ENCODE peak calls at places on chromosomes 7 and 10, in seven cellular contexts. One of them, this sample, is unnamed.

GRCh38 chr7:50304911-50305621 is 550 bp downstream of the IKZF1 start:
- DNase-seq in prostate gland: no peak
- DNase-seq in osteoblast: no peak
- DNase-seq in HepG2: no peak
- DNase-seq in spleen: peak
- DNase-seq in adrenal gland: no peak
- DNase-seq in ascending aorta: no peak
- DNase-seq in this sample: no peak

GRCh38 chr7:35993113-35993512 is 159.9 kb upstream of the EEPD1 start:
- DNase-seq in prostate gland: no peak
- DNase-seq in osteoblast: no peak
- DNase-seq in HepG2: no peak
- DNase-seq in spleen: no peak
- DNase-seq in adrenal gland: no peak
- DNase-seq in ascending aorta: no peak
- DNase-seq in this sample: no peak

GRCh38 chr10:97508342-97508741 is 9.6 kb downstream of the UBTD1 start:
- DNase-seq in prostate gland: no peak
- DNase-seq in osteoblast: peak
- DNase-seq in HepG2: no peak
- DNase-seq in spleen: peak
- DNase-seq in adrenal gland: no peak
- DNase-seq in ascending aorta: no peak
- DNase-seq in this sample: no peak

GRCh38 chr10:32961892-32962369 is 3.9 kb upstream of the ITGB1 start:
- DNase-seq in prostate gland: no peak
- DNase-seq in osteoblast: peak
- DNase-seq in HepG2: peak
- DNase-seq in spleen: no peak
- DNase-seq in adrenal gland: no peak
- DNase-seq in ascending aorta: peak
- DNase-seq in this sample: no peak

GRCh38 chr7:50657341-50657873 is 92.2 kb upstream of the DDC start:
- DNase-seq in prostate gland: peak
- DNase-seq in osteoblast: peak
- DNase-seq in HepG2: no peak
- DNase-seq in spleen: no peak
- DNase-seq in adrenal gland: peak
- DNase-seq in ascending aorta: peak
- DNase-seq in this sample: no peak

GRCh38 chr10:31912898-31913847 is 15.5 kb downstream of the ARHGAP12 start:
- DNase-seq in prostate gland: no peak
- DNase-seq in osteoblast: no peak
- DNase-seq in HepG2: peak
- DNase-seq in spleen: no peak
- DNase-seq in adrenal gland: no peak
- DNase-seq in ascending aorta: no peak
- DNase-seq in this sample: no peak

GRCh38 chr7:76346097-76346496 is 12.7 kb downstream of the YWHAG start:
- DNase-seq in prostate gland: no peak
- DNase-seq in osteoblast: no peak
- DNase-seq in HepG2: no peak
- DNase-seq in spleen: no peak
- DNase-seq in adrenal gland: no peak
- DNase-seq in ascending aorta: no peak
- DNase-seq in this sample: no peak

GRCh38 chr7:156989766-156990535 is 20.5 kb downstream of the MNX1 start:
- DNase-seq in prostate gland: no peak
- DNase-seq in osteoblast: peak
- DNase-seq in HepG2: no peak
- DNase-seq in spleen: no peak
- DNase-seq in adrenal gland: no peak
- DNase-seq in ascending aorta: no peak
- DNase-seq in this sample: no peak

GRCh38 chr7:34061175-34061574 is 155.8 kb downstream of the BMPER start:
- DNase-seq in prostate gland: no peak
- DNase-seq in osteoblast: no peak
- DNase-seq in HepG2: no peak
- DNase-seq in spleen: no peak
- DNase-seq in adrenal gland: no peak
- DNase-seq in ascending aorta: no peak
- DNase-seq in this sample: no peak

GRCh38 chr7:74256446-74257408 is 2.5 kb upstream of the RFC2 start:
- DNase-seq in prostate gland: no peak
- DNase-seq in osteoblast: peak
- DNase-seq in HepG2: no peak
- DNase-seq in spleen: no peak
- DNase-seq in adrenal gland: peak
- DNase-seq in ascending aorta: peak
- DNase-seq in this sample: no peak

GRCh38 chr7:95396136-95397032 is at the start of gene PON3:
- DNase-seq in prostate gland: no peak
- DNase-seq in osteoblast: peak
- DNase-seq in HepG2: peak
- DNase-seq in spleen: peak
- DNase-seq in adrenal gland: no peak
- DNase-seq in ascending aorta: no peak
- DNase-seq in this sample: peak

GRCh38 chr10:17175551-17175950 is 25.9 kb downstream of the TRDMT1 start:
- DNase-seq in prostate gland: no peak
- DNase-seq in osteoblast: peak
- DNase-seq in HepG2: no peak
- DNase-seq in spleen: no peak
- DNase-seq in adrenal gland: no peak
- DNase-seq in ascending aorta: no peak
- DNase-seq in this sample: no peak

GRCh38 chr10:58475322-58476277 is 37.1 kb upstream of the BICC1 start:
- DNase-seq in prostate gland: no peak
- DNase-seq in osteoblast: peak
- DNase-seq in HepG2: no peak
- DNase-seq in spleen: no peak
- DNase-seq in adrenal gland: no peak
- DNase-seq in ascending aorta: no peak
- DNase-seq in this sample: no peak

GRCh38 chr10:130425881-130426435 is 289.8 kb downstream of the GLRX3 start:
- DNase-seq in prostate gland: no peak
- DNase-seq in osteoblast: no peak
- DNase-seq in HepG2: no peak
- DNase-seq in spleen: no peak
- DNase-seq in adrenal gland: peak
- DNase-seq in ascending aorta: peak
- DNase-seq in this sample: no peak

GRCh38 chr7:90727412-90727811 is 131.3 kb downstream of the CDK14 start:
- DNase-seq in prostate gland: no peak
- DNase-seq in osteoblast: no peak
- DNase-seq in HepG2: no peak
- DNase-seq in spleen: no peak
- DNase-seq in adrenal gland: no peak
- DNase-seq in ascending aorta: no peak
- DNase-seq in this sample: no peak

GRCh38 chr7:36735172-36735571 is 10.9 kb upstream of the AOAH start:
- DNase-seq in prostate gland: no peak
- DNase-seq in osteoblast: no peak
- DNase-seq in HepG2: no peak
- DNase-seq in spleen: no peak
- DNase-seq in adrenal gland: no peak
- DNase-seq in ascending aorta: no peak
- DNase-seq in this sample: no peak

GRCh38 chr10:47094636-47095035 is 183.4 kb downstream of the PTPN20 start:
- DNase-seq in prostate gland: no peak
- DNase-seq in osteoblast: peak
- DNase-seq in HepG2: no peak
- DNase-seq in spleen: no peak
- DNase-seq in adrenal gland: peak
- DNase-seq in ascending aorta: peak
- DNase-seq in this sample: no peak

GRCh38 chr7:129955993-129956543 is 3.3 kb upstream of the UBE2H start:
- DNase-seq in prostate gland: no peak
- DNase-seq in osteoblast: no peak
- DNase-seq in HepG2: no peak
- DNase-seq in spleen: no peak
- DNase-seq in adrenal gland: peak
- DNase-seq in ascending aorta: no peak
- DNase-seq in this sample: no peak

GRCh38 chr7:151897201-151897711 is 20.3 kb upstream of the PRKAG2 start:
- DNase-seq in prostate gland: no peak
- DNase-seq in osteoblast: peak
- DNase-seq in HepG2: no peak
- DNase-seq in spleen: peak
- DNase-seq in adrenal gland: peak
- DNase-seq in ascending aorta: no peak
- DNase-seq in this sample: no peak

GRCh38 chr10:6843477-6843876 is 263.4 kb upstream of the PRKCQ start:
- DNase-seq in prostate gland: no peak
- DNase-seq in osteoblast: peak
- DNase-seq in HepG2: no peak
- DNase-seq in spleen: no peak
- DNase-seq in adrenal gland: no peak
- DNase-seq in ascending aorta: no peak
- DNase-seq in this sample: no peak

GRCh38 chr7:25851332-25852248 is 300.4 kb upstream of the NFE2L3 start:
- DNase-seq in prostate gland: peak
- DNase-seq in osteoblast: peak
- DNase-seq in HepG2: peak
- DNase-seq in spleen: peak
- DNase-seq in adrenal gland: peak
- DNase-seq in ascending aorta: peak
- DNase-seq in this sample: peak

GRCh38 chr10:75358121-75358520 is 43.4 kb downstream of the ZNF503 start:
- DNase-seq in prostate gland: no peak
- DNase-seq in osteoblast: no peak
- DNase-seq in HepG2: no peak
- DNase-seq in spleen: no peak
- DNase-seq in adrenal gland: no peak
- DNase-seq in ascending aorta: no peak
- DNase-seq in this sample: no peak

GRCh38 chr7:140605337-140605736 is 35.3 kb downstream of the DENND2A start:
- DNase-seq in prostate gland: no peak
- DNase-seq in osteoblast: peak
- DNase-seq in HepG2: no peak
- DNase-seq in spleen: no peak
- DNase-seq in adrenal gland: no peak
- DNase-seq in ascending aorta: no peak
- DNase-seq in this sample: peak

GRCh38 chr7:140601566-140602174 is 38.9 kb downstream of the DENND2A start:
- DNase-seq in prostate gland: no peak
- DNase-seq in osteoblast: no peak
- DNase-seq in HepG2: no peak
- DNase-seq in spleen: peak
- DNase-seq in adrenal gland: no peak
- DNase-seq in ascending aorta: no peak
- DNase-seq in this sample: peak

GRCh38 chr7:140607441-140607989 is 33.1 kb downstream of the DENND2A start:
- DNase-seq in prostate gland: no peak
- DNase-seq in osteoblast: no peak
- DNase-seq in HepG2: no peak
- DNase-seq in spleen: peak
- DNase-seq in adrenal gland: peak
- DNase-seq in ascending aorta: peak
- DNase-seq in this sample: peak

GRCh38 chr7:140604076-140604475 is 36.5 kb downstream of the DENND2A start:
- DNase-seq in prostate gland: no peak
- DNase-seq in osteoblast: no peak
- DNase-seq in HepG2: no peak
- DNase-seq in spleen: no peak
- DNase-seq in adrenal gland: no peak
- DNase-seq in ascending aorta: no peak
- DNase-seq in this sample: no peak

GRCh38 chr7:140604760-140605159 is 35.9 kb downstream of the DENND2A start:
- DNase-seq in prostate gland: no peak
- DNase-seq in osteoblast: no peak
- DNase-seq in HepG2: peak
- DNase-seq in spleen: no peak
- DNase-seq in adrenal gland: no peak
- DNase-seq in ascending aorta: no peak
- DNase-seq in this sample: peak
- H3K27ac ChIP-seq in prostate gland: no peak
- H3K27ac ChIP-seq in osteoblast: no peak
- H3K27ac ChIP-seq in HepG2: no peak
- H3K27ac ChIP-seq in spleen: no peak
- H3K27ac ChIP-seq in adrenal gland: no peak
- H3K27ac ChIP-seq in ascending aorta: no peak
- H3K27ac ChIP-seq in this sample: no peak

DNA sequence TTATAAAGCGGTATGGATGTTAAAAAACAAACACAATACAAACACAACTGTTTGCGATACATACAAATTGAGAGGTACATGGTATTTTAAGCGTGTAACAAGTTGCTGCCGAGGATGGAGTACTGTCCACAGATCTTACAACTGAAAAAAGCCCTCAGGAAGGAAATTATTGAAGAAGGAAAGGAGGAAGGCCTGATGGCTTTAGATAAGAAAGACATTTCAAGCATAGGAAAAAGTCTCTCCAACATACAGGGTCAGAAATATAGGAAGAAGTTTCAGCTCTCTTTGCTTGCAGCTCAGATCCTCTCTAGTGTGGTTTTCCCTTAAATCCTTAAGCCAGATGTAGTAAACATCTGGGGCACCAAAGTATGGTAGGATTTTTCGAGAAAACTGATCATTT is 25.0 kb downstream of the RBM28 start:
- DNase-seq in prostate gland: no peak
- DNase-seq in osteoblast: no peak
- DNase-seq in HepG2: no peak
- DNase-seq in spleen: no peak
- DNase-seq in adrenal gland: no peak
- DNase-seq in ascending aorta: no peak
- DNase-seq in this sample: no peak
- H3K4me3 ChIP-seq in prostate gland: no peak
- H3K4me3 ChIP-seq in osteoblast: no peak
- H3K4me3 ChIP-seq in HepG2: no peak
- H3K4me3 ChIP-seq in spleen: no peak
- H3K4me3 ChIP-seq in adrenal gland: no peak
- H3K4me3 ChIP-seq in ascending aorta: no peak
- H3K4me3 ChIP-seq in this sample: no peak

DNA sequence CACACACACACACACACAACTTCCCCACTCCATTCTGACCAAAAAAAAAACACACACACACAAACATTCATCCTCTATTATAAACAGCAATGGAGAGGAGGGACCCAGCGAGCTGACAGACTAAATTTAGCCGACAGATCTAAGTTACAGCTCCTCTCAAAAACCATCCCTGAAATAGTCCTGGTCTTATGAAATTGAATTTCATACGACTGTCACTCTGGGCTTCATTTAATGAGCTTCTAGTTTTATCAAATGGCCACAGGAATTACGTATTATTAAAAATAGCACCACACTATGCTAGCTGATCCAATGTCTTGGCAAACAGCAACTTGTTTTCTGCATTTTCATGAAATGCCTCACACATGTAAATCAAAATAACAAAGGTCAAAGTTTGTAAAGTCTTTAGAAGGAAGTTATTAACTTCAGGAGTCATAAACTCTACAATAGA is 131.3 kb upstream of the ASAH2 start:
- DNase-seq in prostate gland: no peak
- DNase-seq in osteoblast: no peak
- DNase-seq in HepG2: no peak
- DNase-seq in spleen: no peak
- DNase-seq in adrenal gland: no peak
- DNase-seq in ascending aorta: no peak
- DNase-seq in this sample: no peak
- H3K27ac ChIP-seq in prostate gland: no peak
- H3K27ac ChIP-seq in osteoblast: no peak
- H3K27ac ChIP-seq in HepG2: no peak
- H3K27ac ChIP-seq in spleen: no peak
- H3K27ac ChIP-seq in adrenal gland: no peak
- H3K27ac ChIP-seq in ascending aorta: no peak
- H3K27ac ChIP-seq in this sample: no peak

GRCh38 chr10:120278069-120278468 is 179.0 kb upstream of the PLPP4 start:
- DNase-seq in prostate gland: no peak
- DNase-seq in osteoblast: no peak
- DNase-seq in HepG2: no peak
- DNase-seq in spleen: no peak
- DNase-seq in adrenal gland: no peak
- DNase-seq in ascending aorta: no peak
- DNase-seq in this sample: no peak
- H3K4me3 ChIP-seq in prostate gland: no peak
- H3K4me3 ChIP-seq in osteoblast: no peak
- H3K4me3 ChIP-seq in HepG2: no peak
- H3K4me3 ChIP-seq in spleen: no peak
- H3K4me3 ChIP-seq in adrenal gland: no peak
- H3K4me3 ChIP-seq in ascending aorta: no peak
- H3K4me3 ChIP-seq in this sample: no peak